ENCODE peak calls at places on chromosome 5, in four cellular contexts. L is HFFc6, Y is body of pancreas, C is GM20000. X is an unnamed sample.

GRCh38 chr5:124736111-124736813 is 10.2 kb downstream of the ZNF608 start:
- DNase-seq in Y (peak; percentile 23), L (peak; percentile 74), C (no peak), X (no peak)

GRCh38 chr5:56206126-56206525 is 27.0 kb downstream of the ANKRD55 start:
- DNase-seq in C (no peak), Y (no peak), L (peak; percentile 74), X (no peak)

GRCh38 chr5:172175263-172175719 is 12.7 kb downstream of the STK10 start:
- DNase-seq in C (peak; percentile 77), L (no peak), Y (peak; percentile 69), X (peak; percentile 80)

GRCh38 chr5:112951124-112951702 is 25.4 kb upstream of the DCP2 start:
- DNase-seq in L (no peak), Y (no peak), C (no peak), X (no peak)

GRCh38 chr5:80554646-80555045 is 15.4 kb downstream of the ANKRD34B start:
- DNase-seq in Y (no peak), C (no peak), L (no peak), X (no peak)

GRCh38 chr5:175616083-175616482 is 41.8 kb upstream of the HRH2 start:
- DNase-seq in C (no peak), L (no peak), Y (no peak), X (no peak)

GRCh38 chr5:51389582-51390463 is 6.6 kb downstream of the ISL1 start:
- DNase-seq in Y (no peak), C (no peak), L (peak; percentile 72), X (no peak)

GRCh38 chr5:173594061-173594460 is 22.4 kb downstream of the BOD1 start:
- DNase-seq in L (peak; percentile 52), Y (no peak), C (no peak), X (no peak)

GRCh38 chr5:119323630-119324000 is 32.2 kb upstream of the TNFAIP8 start:
- DNase-seq in L (no peak), C (no peak), Y (no peak), X (no peak)

GRCh38 chr5:122846051-122846567 is 696 bp downstream of the SNX24 start:
- DNase-seq in L (peak; percentile 55), Y (peak; percentile 5), C (peak; percentile 15), X (no peak)

GRCh38 chr5:151101151-151101550 is 20.3 kb upstream of the TNIP1 start:
- DNase-seq in L (no peak), Y (peak; percentile 86), C (no peak), X (no peak)

GRCh38 chr5:10400834-10401233 is 40.8 kb upstream of the ROPN1L start:
- DNase-seq in C (no peak), L (no peak), Y (peak; percentile 15), X (no peak)

GRCh38 chr5:138438724-138439536 is at the start of gene REEP2:
- DNase-seq in L (peak; percentile 31), Y (peak; percentile 30), C (peak; percentile 94), X (peak; percentile 90)

GRCh38 chr5:68730220-68731010 is 363.4 kb upstream of the SLC30A5 start:
- DNase-seq in C (no peak), Y (peak; percentile 50), L (peak; percentile 76), X (no peak)

GRCh38 chr5:9712506-9713285 is 82.5 kb upstream of the TAS2R1 start:
- DNase-seq in L (peak; percentile 95), C (no peak), Y (no peak), X (no peak)

GRCh38 chr5:175235251-175235963 is 208.6 kb downstream of the DRD1 start:
- DNase-seq in C (no peak), Y (no peak), L (peak; percentile 47), X (no peak)

GRCh38 chr5:59720063-59720462 is 173.5 kb downstream of the PDE4D start:
- DNase-seq in L (no peak), Y (no peak), C (no peak), X (no peak)

GRCh38 chr5:102313907-102314306 is 17.8 kb upstream of the SLCO4C1 start:
- DNase-seq in Y (no peak), C (no peak), L (no peak), X (no peak)

GRCh38 chr5:79070002-79070567 is 518 bp downstream of the BHMT2 start:
- DNase-seq in C (no peak), L (no peak), Y (no peak), X (no peak)

GRCh38 chr5:76326559-76327351 is 76.3 kb upstream of the IQGAP2 start:
- DNase-seq in C (no peak), Y (no peak), L (no peak), X (no peak)

GRCh38 chr5:18048449-18048848 is 414.2 kb downstream of the TAF11L14 start:
- DNase-seq in Y (peak; percentile 2), L (no peak), C (no peak), X (no peak)

GRCh38 chr5:53071738-53072137 is 37.8 kb downstream of the MOCS2 start:
- DNase-seq in C (no peak), L (peak; percentile 75), Y (no peak), X (no peak)

GRCh38 chr5:77444356-77444755 is 47.8 kb downstream of the WDR41 start:
- DNase-seq in L (peak; percentile 49), Y (no peak), C (no peak), X (no peak)

GRCh38 chr5:66894480-66895240 is 298.5 kb downstream of the MAST4 start:
- DNase-seq in C (no peak), Y (no peak), L (no peak), X (no peak)

GRCh38 chr5:172757394-172758010 is 13.5 kb downstream of the DUSP1 start:
- DNase-seq in Y (no peak), L (no peak), C (no peak), X (no peak)

GRCh38 chr5:61686491-61687257 is 354.6 kb downstream of the ZSWIM6 start:
- DNase-seq in L (no peak), Y (no peak), C (no peak), X (no peak)

GRCh38 chr5:58458851-58459275 is 1.0 kb downstream of the PLK2 start:
- DNase-seq in L (no peak), Y (no peak), C (no peak), X (no peak)

GRCh38 chr5:74938250-74938649 is 72.1 kb upstream of the FAM169A start:
- DNase-seq in C (no peak), Y (no peak), L (peak; percentile 32), X (no peak)

DNA sequence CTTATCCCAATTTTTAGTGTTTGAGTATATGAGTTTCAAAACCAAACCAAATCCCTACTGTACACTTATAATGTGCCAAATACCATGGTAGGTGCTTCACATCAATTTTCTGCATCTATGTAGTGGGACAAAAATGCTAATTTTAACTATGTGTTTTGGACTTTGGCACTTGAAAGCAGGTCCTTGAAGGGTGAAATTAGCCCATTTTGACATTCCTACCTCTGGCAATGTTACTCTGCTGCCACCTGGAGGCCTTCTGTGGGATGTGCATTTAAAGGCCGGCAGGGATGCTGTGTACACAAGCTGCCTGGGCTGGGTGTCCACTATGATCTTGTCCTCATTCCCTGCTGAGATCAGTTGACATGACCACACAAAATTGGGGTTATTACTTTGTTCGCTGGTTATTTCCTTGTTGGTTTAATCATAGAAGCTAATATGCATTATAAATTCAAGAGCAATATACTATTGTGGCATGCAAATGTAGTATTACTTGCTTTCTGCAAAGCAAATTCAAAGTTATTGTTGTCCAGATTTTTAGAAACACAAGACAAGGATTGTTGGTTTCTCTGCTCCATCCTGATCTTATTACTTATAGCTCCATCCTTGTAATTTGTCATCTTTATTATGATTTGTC is 166.8 kb downstream of the ARHGEF28 start:
- DNase-seq in L (peak; percentile 69), Y (peak; percentile 79), C (peak; percentile 61), X (peak; percentile 56)
- TF ChIP-seq CTCF in L (peak; percentile 97), Y (peak; percentile 95), C (peak; percentile 99), X (peak; percentile 93)

DNA sequence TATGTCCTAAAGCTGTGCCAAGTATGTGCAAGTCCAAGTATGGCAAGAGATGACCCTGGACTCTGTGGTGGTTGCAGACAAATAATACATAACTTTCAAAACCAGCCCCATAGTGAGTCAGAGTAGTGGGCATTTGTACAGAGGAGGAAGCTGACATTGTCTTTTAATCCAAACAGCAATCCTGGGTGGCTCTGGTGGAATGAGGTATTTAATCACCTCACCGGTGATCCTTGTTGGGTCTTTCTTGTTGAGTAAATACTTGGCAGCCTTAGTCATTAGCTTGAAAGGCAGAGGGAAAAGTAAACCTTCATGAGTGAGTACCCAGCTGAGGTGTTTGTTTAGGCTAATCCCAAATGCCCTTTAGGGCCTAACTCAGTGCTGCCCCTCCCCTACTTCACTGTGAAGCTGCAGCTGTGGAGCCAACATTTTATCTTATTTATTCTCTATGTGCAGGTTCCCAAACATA is 148.7 kb upstream of the SLC12A2 start:
- DNase-seq in L (peak; percentile 53), Y (peak; percentile 64), C (no peak), X (no peak)
- TF ChIP-seq CTCF in L (peak; percentile 26), Y (no peak), C (no peak), X (no peak)

DNA sequence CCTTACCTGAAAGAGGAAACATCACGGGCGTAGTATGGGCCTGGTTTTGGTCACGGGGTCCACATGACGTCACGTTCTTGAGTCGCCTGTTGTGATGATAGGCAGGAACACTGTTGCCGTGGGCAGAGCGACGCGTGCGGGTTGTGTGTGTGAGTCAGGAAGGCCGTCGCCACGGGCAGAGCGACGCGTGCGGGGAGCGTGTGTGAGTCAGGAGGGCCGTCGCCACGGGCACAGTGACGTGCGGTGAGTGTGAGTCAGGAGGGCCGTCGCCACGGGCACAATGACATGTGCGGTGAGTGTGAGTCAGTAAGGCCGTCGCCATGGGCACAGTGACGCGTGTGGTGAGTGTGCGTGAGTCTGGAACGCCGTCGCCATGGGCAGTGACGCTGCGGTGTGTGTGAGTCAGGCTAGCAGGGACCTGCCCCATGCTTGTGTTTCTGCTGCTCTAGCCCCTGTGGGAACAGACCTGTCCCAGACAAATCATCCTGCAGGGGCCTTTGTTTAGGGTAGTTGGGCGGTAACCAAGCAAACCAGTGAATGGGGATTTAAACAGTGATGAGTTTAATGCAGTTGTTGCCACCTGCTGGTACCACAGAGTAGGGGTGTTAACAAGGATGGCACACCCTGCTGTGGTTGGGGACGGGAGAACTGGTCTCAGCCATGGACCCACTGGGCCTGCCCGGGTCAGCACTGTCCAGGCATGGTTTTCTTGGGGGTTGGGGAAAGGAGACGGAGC is 19.8 kb downstream of the TRIP13 start:
- DNase-seq in L (peak; percentile 95), Y (no peak), C (no peak), X (no peak)
- TF ChIP-seq CTCF in L (peak; percentile 69), Y (no peak), C (no peak), X (no peak)

GRCh38 chr5:114097570-114097969 is 264.3 kb upstream of the KCNN2 start:
- DNase-seq in C (no peak), L (no peak), Y (no peak), X (no peak)
- TF ChIP-seq CTCF in C (no peak), L (peak; percentile 23), Y (no peak), X (no peak)

GRCh38 chr5:109450129-109450877 is 40.5 kb upstream of the PJA2 start:
- DNase-seq in C (no peak), L (no peak), Y (no peak), X (no peak)
- TF ChIP-seq CTCF in C (no peak), L (no peak), Y (no peak), X (no peak)

GRCh38 chr5:15475365-15475764 is 24.6 kb upstream of the FBXL7 start:
- DNase-seq in C (no peak), Y (no peak), L (no peak), X (no peak)

GRCh38 chr5:15474143-15474719 is 25.7 kb upstream of the FBXL7 start:
- DNase-seq in C (no peak), Y (no peak), L (no peak), X (no peak)

GRCh38 chr5:15476977-15477376 is 23.0 kb upstream of the FBXL7 start:
- DNase-seq in L (no peak), Y (no peak), C (no peak), X (no peak)

DNA sequence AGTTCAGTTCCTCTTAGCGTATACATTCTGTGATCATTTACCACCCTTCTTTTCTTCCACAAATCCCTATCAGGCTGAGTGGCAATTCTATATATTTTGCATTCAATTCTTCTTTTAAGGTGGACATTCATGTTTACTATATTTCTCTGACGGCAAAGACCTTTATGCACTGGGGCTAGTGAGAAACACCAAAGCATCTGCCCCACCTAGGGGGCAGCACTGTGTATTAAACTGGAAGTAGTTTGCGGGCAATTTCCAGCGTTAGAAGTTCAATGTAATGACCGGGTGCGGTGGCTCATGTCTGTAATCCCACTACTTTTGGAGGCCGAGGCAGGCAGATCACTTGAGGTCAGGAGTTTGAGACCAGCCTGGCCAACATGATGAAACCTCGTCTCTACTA is 27.9 kb upstream of the FBXL7 start:
- DNase-seq in L (no peak), C (no peak), Y (no peak), X (no peak)
- TF ChIP-seq CTCF in L (peak; percentile 65), C (no peak), Y (no peak), X (no peak)

X was measured in GM10248.